ENCODE peak calls at places on chromosomes 13 and 19, in five cellular contexts. J, E, U, Q and D are unnamed samples.

GRCh38 chr19:42246143-42246868 is 3.9 kb upstream of the GSK3A start:
- DNase-seq in J (no peak), E (peak), U (no peak), Q (peak), D (no peak)

GRCh38 chr19:29511768-29512167 is 14.0 kb upstream of the VSTM2B start:
- DNase-seq in J (no peak), E (no peak), U (no peak), Q (no peak), D (no peak)

GRCh38 chr13:74768521-74769090 is 634.4 kb upstream of the KLF12 start:
- DNase-seq in J (no peak), E (no peak), U (no peak), Q (no peak), D (no peak)

GRCh38 chr19:42477933-42478332 is 35.2 kb upstream of the CXCL17 start:
- DNase-seq in J (no peak), E (no peak), U (no peak), Q (no peak), D (no peak)

GRCh38 chr13:26540319-26540718 is 17.2 kb upstream of the WASF3 start:
- DNase-seq in J (no peak), E (no peak), U (no peak), Q (no peak), D (no peak)

GRCh38 chr13:75670496-75670895 is 34.4 kb downstream of the LMO7 start:
- DNase-seq in J (no peak), E (no peak), U (no peak), Q (no peak), D (no peak)

GRCh38 chr13:98300956-98301641 is 124.0 kb upstream of the RNF113B start:
- DNase-seq in J (no peak), E (no peak), U (peak), Q (peak), D (no peak)

GRCh38 chr19:58558066-58558622 is at the start of gene UBE2M:
- DNase-seq in J (no peak), E (no peak), U (no peak), Q (no peak), D (no peak)

GRCh38 chr13:31755803-31756212 is 16.5 kb downstream of the RXFP2 start:
- DNase-seq in J (no peak), E (no peak), U (no peak), Q (no peak), D (no peak)

GRCh38 chr13:35879111-35879510 is 252.1 kb downstream of the DCLK1 start:
- DNase-seq in J (no peak), E (no peak), U (no peak), Q (no peak), D (no peak)

GRCh38 chr19:29623726-29624488 is 17.8 kb downstream of the POP4 start:
- DNase-seq in J (no peak), E (no peak), U (no peak), Q (no peak), D (no peak)

GRCh38 chr19:1122972-1123363 is 19.2 kb downstream of the GPX4 start:
- DNase-seq in J (no peak), E (no peak), U (no peak), Q (peak), D (no peak)

GRCh38 chr19:41563847-41564514 is 12.0 kb upstream of the CEACAM21 start:
- DNase-seq in J (no peak), E (no peak), U (no peak), Q (peak), D (peak)

GRCh38 chr19:49214701-49215100 is 57.1 kb downstream of the TRPM4 start:
- DNase-seq in J (no peak), E (no peak), U (no peak), Q (no peak), D (no peak)

GRCh38 chr13:74778087-74778486 is 643.9 kb upstream of the KLF12 start:
- DNase-seq in J (no peak), E (no peak), U (no peak), Q (no peak), D (no peak)

GRCh38 chr13:47897411-47898050 is 103.5 kb downstream of the SUCLA2 start:
- DNase-seq in J (no peak), E (no peak), U (no peak), Q (no peak), D (no peak)

GRCh38 chr13:100875392-100876043 is 200.9 kb upstream of the TMTC4 start:
- DNase-seq in J (no peak), E (no peak), U (no peak), Q (no peak), D (no peak)

GRCh38 chr13:30872685-30873443 is 33.2 kb upstream of the MEDAG start:
- DNase-seq in J (no peak), E (peak), U (no peak), Q (no peak), D (no peak)

GRCh38 chr19:47778954-47779351 is 450 bp downstream of the SELENOW start:
- DNase-seq in J (no peak), E (peak), U (no peak), Q (peak), D (no peak)

GRCh38 chr19:46113726-46114125 is 10.8 kb downstream of the IGFL3 start:
- DNase-seq in J (no peak), E (no peak), U (no peak), Q (no peak), D (no peak)

GRCh38 chr13:83216521-83217245 is 665.6 kb downstream of the SLITRK1 start:
- DNase-seq in J (no peak), E (no peak), U (no peak), Q (no peak), D (no peak)

GRCh38 chr19:3276341-3276799 is 51.9 kb downstream of the CELF5 start:
- DNase-seq in J (peak), E (no peak), U (no peak), Q (peak), D (peak)

GRCh38 chr19:19444694-19445155 is 39.2 kb downstream of the GATAD2A start:
- DNase-seq in J (no peak), E (no peak), U (no peak), Q (no peak), D (no peak)

GRCh38 chr13:114236224-114236623 is 1.5 kb downstream of the CDC16 start:
- DNase-seq in J (no peak), E (no peak), U (no peak), Q (no peak), D (no peak)

GRCh38 chr19:41479757-41480191 is 36.8 kb downstream of the ERICH4 start:
- DNase-seq in J (no peak), E (no peak), U (no peak), Q (no peak), D (no peak)

GRCh38 chr19:54364775-54365257 is at the start of gene LAIR1:
- DNase-seq in J (no peak), E (no peak), U (no peak), Q (no peak), D (peak)

GRCh38 chr13:111202745-111203144 is 87.6 kb downstream of the ARHGEF7 start:
- DNase-seq in J (no peak), E (no peak), U (peak), Q (no peak), D (no peak)

GRCh38 chr13:51856027-51856736 is 5.6 kb upstream of the CCDC70 start:
- DNase-seq in J (no peak), E (no peak), U (no peak), Q (peak), D (no peak)

GRCh38 chr19:18437481-18438330 is at the start of gene ISYNA1:
- DNase-seq in J (no peak), E (no peak), U (peak), Q (peak), D (no peak)

GRCh38 chr19:1183543-1184172 is 9.6 kb upstream of the SBNO2 start:
- DNase-seq in J (peak), E (no peak), U (no peak), Q (peak), D (no peak)

GRCh38 chr13:25744176-25744575 is 307.6 kb downstream of the SHISA2 start:
- DNase-seq in J (no peak), E (no peak), U (no peak), Q (no peak), D (no peak)

GRCh38 chr13:106568225-106569003 is 477 bp upstream of the ARGLU1 start:
- DNase-seq in J (no peak), E (no peak), U (no peak), Q (no peak), D (no peak)

GRCh38 chr19:31331536-31331935 is 17.7 kb downstream of the TSHZ3 start:
- DNase-seq in J (no peak), E (no peak), U (no peak), Q (no peak), D (no peak)

GRCh38 chr19:3404324-3405260 is 38.2 kb downstream of the NFIC start:
- DNase-seq in J (no peak), E (peak), U (no peak), Q (no peak), D (no peak)

GRCh38 chr19:14347999-14348889 is 33.0 kb upstream of the ADGRE5 start:
- DNase-seq in J (no peak), E (peak), U (no peak), Q (peak), D (peak)

GRCh38 chr13:113124211-113125025 is 1.8 kb downstream of the F10 start:
- DNase-seq in J (no peak), E (no peak), U (no peak), Q (no peak), D (no peak)